ENCODE peak calls at places on chromosomes 13 and 19, in six cellular contexts. M is nephron progenitor cell, P is IMR-90, R is progenitor cell of endocrine pancreas, N is Peyer's patch, F is DND-41. T is an unnamed sample.
A peak's percentile ranks its signal among the peaks of the same experiment; 100 is the strongest.

GRCh38 chr13:77969299-77969698 is 50.7 kb upstream of the EDNRB start:
- DNase-seq in P (no peak), F (no peak), N (no peak), R (no peak), M (no peak), T (no peak)

GRCh38 chr19:30328096-30328495 is 44.1 kb upstream of the ZNF536 start:
- DNase-seq in F (no peak), N (no peak), M (no peak), R (no peak), P (no peak), T (no peak)

GRCh38 chr19:18205180-18205915 is 1.5 kb upstream of the RAB3A start:
- DNase-seq in N (peak; percentile 88), R (no peak), F (peak; percentile 77), P (peak; percentile 89), M (peak; percentile 63), T (peak; percentile 64)

GRCh38 chr19:11092181-11092538 is 2.9 kb downstream of the LDLR start:
- DNase-seq in N (no peak), R (no peak), F (no peak), M (no peak), P (peak; percentile 74), T (no peak)

GRCh38 chr19:45526143-45526542 is 18.9 kb downstream of the VASP start:
- DNase-seq in N (no peak), P (peak; percentile 55), M (peak; percentile 77), F (peak; percentile 40), R (no peak), T (no peak)

GRCh38 chr19:38233740-38234251 is 9.8 kb upstream of the DPF1 start:
- DNase-seq in N (peak; percentile 72), R (peak; percentile 80), P (peak; percentile 59), M (peak; percentile 95), F (peak; percentile 58), T (peak; percentile 78)

GRCh38 chr13:40595693-40596092 is 70.7 kb downstream of the FOXO1 start:
- DNase-seq in P (no peak), F (no peak), M (no peak), N (no peak), R (no peak), T (no peak)

GRCh38 chr13:96822900-96823299 is 171.4 kb downstream of the OXGR1 start:
- DNase-seq in F (no peak), P (no peak), R (no peak), M (peak; percentile 22), N (no peak), T (no peak)

GRCh38 chr19:47157455-47158321 is 27.1 kb downstream of the SAE1 start:
- DNase-seq in P (peak; percentile 72), M (peak; percentile 27), N (peak; percentile 77), R (peak; percentile 11), F (peak; percentile 74), T (no peak)

GRCh38 chr19:40147338-40147692 is 43.9 kb upstream of the MAP3K10 start:
- DNase-seq in P (no peak), M (no peak), N (no peak), F (no peak), R (no peak), T (no peak)

GRCh38 chr19:52570005-52570861 is at the start of gene ZNF701:
- DNase-seq in N (peak; percentile 96), P (peak; percentile 88), F (peak; percentile 97), M (peak; percentile 99), R (peak; percentile 97), T (peak; percentile 98)

GRCh38 chr13:99123101-99124045 is 77.3 kb upstream of the UBAC2 start:
- DNase-seq in R (no peak), F (no peak), P (peak; percentile 19), M (no peak), N (no peak), T (no peak)

GRCh38 chr13:27556109-27556508 is 64.2 kb downstream of the LNX2 start:
- DNase-seq in R (no peak), M (no peak), N (no peak), P (peak; percentile 78), F (no peak), T (no peak)

GRCh38 chr19:41410655-41411054 is 13.0 kb downstream of the BCKDHA start:
- DNase-seq in M (no peak), P (no peak), F (no peak), R (no peak), N (no peak), T (no peak)

GRCh38 chr19:54345938-54346386 is 7.0 kb upstream of the LILRA4 start:
- DNase-seq in N (peak; percentile 68), R (no peak), F (no peak), M (no peak), P (no peak), T (peak; percentile 42)

GRCh38 chr19:49119411-49120324 is at the start of gene PPFIA3:
- DNase-seq in N (no peak), P (peak; percentile 54), R (peak; percentile 65), M (peak; percentile 85), F (no peak), T (peak; percentile 32)

GRCh38 chr19:38375748-38376147 is 1.4 kb downstream of the PSMD8 start:
- DNase-seq in M (no peak), N (no peak), F (no peak), R (no peak), P (peak; percentile 20), T (no peak)

GRCh38 chr13:28475916-28476725 is 18.8 kb downstream of the FLT1 start:
- DNase-seq in P (peak; percentile 97), F (no peak), R (no peak), M (no peak), N (no peak), T (no peak)

GRCh38 chr13:108176685-108177274 is 38.6 kb downstream of the LIG4 start:
- DNase-seq in P (peak; percentile 22), M (peak; percentile 38), R (no peak), F (peak; percentile 42), N (peak; percentile 52), T (peak; percentile 25)

GRCh38 chr19:18683955-18684641 is 618 bp downstream of the CRTC1 start:
- DNase-seq in M (no peak), F (no peak), N (no peak), P (no peak), R (no peak), T (no peak)

GRCh38 chr19:5828661-5829566 is 10.6 kb downstream of the FUT6 start:
- DNase-seq in N (no peak), R (peak; percentile 30), M (peak; percentile 92), P (no peak), F (no peak), T (no peak)

GRCh38 chr19:17424743-17425365 is 5.0 kb downstream of the MVB12A start:
- DNase-seq in N (no peak), F (peak; percentile 41), R (peak; percentile 69), M (peak; percentile 91), P (peak; percentile 23), T (no peak)

GRCh38 chr13:49587311-49587847 is 2.0 kb upstream of the RCBTB1 start:
- DNase-seq in R (no peak), P (peak; percentile 67), N (no peak), M (no peak), F (no peak), T (no peak)

GRCh38 chr19:16527971-16528521 is 14.2 kb downstream of the CHERP start:
- DNase-seq in F (peak; percentile 43), N (no peak), P (no peak), R (no peak), M (peak; percentile 24), T (no peak)

GRCh38 chr19:10587022-10587838 is at the start of gene AP1M2:
- DNase-seq in P (no peak), M (no peak), R (peak; percentile 50), N (no peak), F (no peak), T (no peak)

GRCh38 chr19:15025237-15025636 is 24.0 kb upstream of the CASP14 start:
- DNase-seq in M (no peak), N (no peak), P (no peak), R (no peak), F (peak; percentile 9), T (no peak)
- TF ChIP-seq CTCF in M (no peak), N (no peak), P (no peak), R (no peak), F (peak; percentile 51), T (no peak)

GRCh38 chr13:94950303-94950702 is 238.0 kb upstream of the SOX21 start:
- DNase-seq in M (no peak), P (no peak), N (no peak), R (no peak), F (no peak), T (no peak)
- TF ChIP-seq CTCF in M (peak; percentile 21), P (no peak), N (no peak), R (no peak), F (no peak), T (no peak)

GRCh38 chr13:92578358-92578757 is 648.2 kb upstream of the GPC6 start:
- DNase-seq in M (no peak), F (no peak), P (no peak), N (no peak), R (no peak), T (no peak)

GRCh38 chr13:92575782-92576181 is 650.8 kb upstream of the GPC6 start:
- DNase-seq in M (no peak), P (no peak), R (no peak), F (no peak), N (no peak), T (no peak)

GRCh38 chr13:92574499-92574898 is 652.1 kb upstream of the GPC6 start:
- DNase-seq in P (no peak), R (no peak), M (no peak), N (no peak), F (no peak), T (no peak)

GRCh38 chr13:92572190-92572589 is 654.4 kb upstream of the GPC6 start:
- DNase-seq in M (no peak), F (no peak), R (no peak), N (no peak), P (no peak), T (no peak)

DNA sequence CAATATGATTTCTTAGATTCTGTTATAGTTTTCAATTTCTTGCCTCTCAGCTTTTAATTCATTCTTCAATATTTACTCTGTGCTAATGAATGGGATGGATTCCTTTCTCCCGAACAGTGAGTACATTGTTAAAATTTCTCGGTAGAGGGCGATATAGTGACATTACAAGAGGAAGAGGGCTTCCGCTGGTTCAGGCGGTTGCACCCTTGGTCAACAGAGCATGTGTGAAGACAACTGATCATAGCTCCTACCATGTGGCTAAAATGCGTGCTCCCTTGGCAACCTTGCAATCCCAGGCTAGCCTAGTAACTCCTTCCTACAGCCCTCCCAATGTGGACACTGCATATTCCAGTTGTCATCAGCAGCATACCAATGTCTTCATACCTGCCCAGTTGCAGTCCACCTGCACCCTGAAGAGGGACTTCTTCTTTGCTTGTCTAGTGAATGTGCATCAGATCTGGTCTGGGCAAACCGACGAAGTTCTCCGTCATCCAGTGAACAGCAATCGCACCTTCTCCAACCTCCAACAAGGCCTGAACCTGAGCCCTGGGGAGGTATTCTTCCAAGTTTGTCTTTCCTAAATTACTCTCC is 653.0 kb upstream of the GPC6 start:
- DNase-seq in P (peak; percentile 7), M (peak; percentile 37), F (no peak), R (no peak), N (no peak), T (no peak)
- TF ChIP-seq CTCF in P (peak; percentile 23), M (peak; percentile 62), F (no peak), R (peak; percentile 57), N (no peak), T (no peak)

DNA sequence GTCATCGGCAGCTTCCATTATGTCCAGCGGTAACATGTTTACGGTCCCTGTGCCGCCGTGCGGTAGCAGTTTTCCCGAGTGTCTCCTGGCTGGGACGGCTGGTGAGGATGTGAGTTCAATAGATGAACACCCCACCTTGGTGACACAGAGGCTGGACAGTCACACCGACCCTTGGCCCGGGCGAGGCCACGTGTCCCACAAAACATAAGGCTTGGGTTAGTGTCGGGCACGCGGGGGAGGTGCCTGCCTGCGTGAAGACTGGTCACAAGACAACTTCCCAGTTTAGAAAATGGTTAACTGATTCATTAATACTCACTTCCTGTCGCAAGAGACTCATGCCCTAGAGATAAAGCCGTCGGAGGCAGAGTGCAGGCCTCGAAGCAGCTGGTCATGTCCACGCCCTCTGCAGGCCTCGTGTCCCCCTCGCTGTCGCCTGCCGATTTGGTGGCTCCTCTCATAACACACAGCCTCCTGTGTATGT is 17.2 kb downstream of the RASA3 start:
- DNase-seq in M (no peak), P (peak; percentile 94), R (no peak), N (peak; percentile 27), F (no peak), T (no peak)
- TF ChIP-seq CTCF in M (no peak), P (peak; percentile 37), R (no peak), N (no peak), F (no peak), T (no peak)

T was measured in activated B cell treated with CpG ODN at 0.5 μM for 24 hours.